ENCODE peak calls at places on chromosome 15, in four cellular contexts. Z, D, C and N are unnamed samples. For H3K36me3, the result is how much of the 10 kb centered on the place peaks cover.

GRCh38 chr15:93358171-93359036 is 269.4 kb upstream of the RGMA start:
- ATAC-seq in Z (no peak), D (no peak), C (no peak), N (no peak)

GRCh38 chr15:64635486-64635815 is 139.9 kb downstream of the RBPMS2 start:
- ATAC-seq in Z (peak), D (peak), C (peak), N (peak)

GRCh38 chr15:58274885-58275284 is 136.7 kb downstream of the AQP9 start:
- ATAC-seq in Z (no peak), D (no peak), C (no peak), N (no peak)

GRCh38 chr15:57962887-57963286 is 102.6 kb downstream of the ALDH1A2 start:
- ATAC-seq in Z (no peak), D (no peak), C (peak), N (no peak)

GRCh38 chr15:86570738-86571137 is 491.1 kb downstream of the AGBL1 start:
- ATAC-seq in Z (no peak), D (no peak), C (no peak), N (no peak)

GRCh38 chr15:65611888-65612615 is 1.1 kb upstream of the INTS14 start:
- ATAC-seq in Z (no peak), D (peak), C (no peak), N (no peak)

GRCh38 chr15:26891448-26891881 is 24.6 kb downstream of the GABRA5 start:
- ATAC-seq in Z (peak), D (peak), C (peak), N (peak)

GRCh38 chr15:78438595-78439285 is 724 bp downstream of the IREB2 start:
- ATAC-seq in Z (peak), D (peak), C (peak), N (no peak)

GRCh38 chr15:55475842-55476241 is 32.2 kb downstream of the DNAAF4 start:
- ATAC-seq in Z (no peak), D (no peak), C (peak), N (no peak)

GRCh38 chr15:51093865-51094605 is 671 bp downstream of the TNFAIP8L3 start:
- ATAC-seq in Z (peak), D (peak), C (no peak), N (peak)

DNA sequence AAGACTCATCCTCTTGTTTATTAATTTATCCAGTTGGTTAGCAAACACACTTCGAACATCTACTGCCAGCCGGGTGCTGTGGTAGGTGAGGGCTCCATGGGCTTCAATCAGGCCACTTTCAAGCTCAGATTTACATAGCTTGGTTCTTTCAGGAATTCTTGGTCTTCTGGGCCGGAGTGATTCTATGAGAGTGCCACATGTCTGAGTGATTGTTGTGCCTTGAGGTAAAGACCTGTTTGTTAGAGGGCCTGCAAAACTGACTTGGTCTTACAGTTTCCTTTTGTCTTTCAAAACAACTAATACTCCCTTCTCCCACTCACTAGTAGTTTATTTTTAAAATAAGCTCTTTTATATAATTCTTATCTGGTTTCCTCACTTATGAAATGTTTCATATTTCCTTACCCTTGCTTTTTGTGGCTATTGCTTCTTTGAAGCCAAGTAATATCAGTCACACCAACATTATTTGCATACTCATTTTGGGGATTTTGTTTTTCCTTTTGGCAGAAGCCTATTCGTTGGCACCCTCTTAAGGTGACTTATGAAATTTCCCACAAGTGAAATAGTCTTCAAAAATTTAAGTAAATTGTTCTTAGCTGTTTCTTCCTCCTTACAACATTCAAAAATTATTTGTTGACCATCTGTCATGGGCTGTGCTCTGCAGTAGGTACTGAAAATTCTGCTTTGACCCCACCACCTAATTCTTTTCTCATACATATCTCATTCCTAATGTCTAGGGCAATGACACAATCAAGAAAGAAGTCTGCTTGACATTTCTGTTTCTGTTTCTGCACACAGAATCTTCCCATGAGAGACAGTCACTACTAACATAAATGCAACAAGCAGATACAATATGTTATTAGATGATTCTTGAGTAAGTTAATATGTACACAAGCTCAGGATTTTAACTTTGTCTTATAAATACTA is 120.2 kb downstream of the LRRC28 start:
- ATAC-seq in Z (peak), D (no peak), C (peak), N (no peak)
- TF ChIP-seq CTCF in Z (no peak), D (no peak), C (peak), N (no peak)

DNA sequence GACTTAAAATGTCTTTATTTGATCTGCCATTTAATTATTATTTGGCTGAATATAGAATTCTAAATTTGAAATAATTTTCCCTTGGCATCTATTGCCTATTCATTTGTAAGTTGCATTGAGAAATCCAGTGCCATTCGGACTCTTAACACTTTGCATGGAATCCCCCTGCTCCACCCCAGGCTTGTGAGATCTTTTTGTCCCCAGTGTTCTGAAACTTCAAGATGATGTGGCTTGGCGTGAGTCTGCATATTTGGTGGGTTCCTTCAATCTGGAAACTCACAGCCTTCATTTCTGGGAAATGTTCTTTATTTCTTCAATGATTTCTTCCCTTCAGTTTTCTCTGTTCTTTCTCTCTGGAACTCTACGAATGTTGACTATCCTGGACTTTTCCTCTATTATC is 83.8 kb upstream of the BLM start:
- ATAC-seq in Z (no peak), D (no peak), C (no peak), N (no peak)
- H3K36me3 ChIP-seq in Z (half or more), D (under half), C (under half), N (under half)

GRCh38 chr15:62869116-62869515 is 173.4 kb upstream of the TPM1 start:
- ATAC-seq in Z (no peak), D (no peak), C (no peak), N (no peak)

GRCh38 chr15:62866366-62866765 is 176.2 kb upstream of the TPM1 start:
- ATAC-seq in Z (no peak), D (no peak), C (no peak), N (no peak)

GRCh38 chr15:62873203-62873602 is 169.3 kb upstream of the TPM1 start:
- ATAC-seq in Z (no peak), D (no peak), C (no peak), N (no peak)

GRCh38 chr15:62870216-62870615 is 172.3 kb upstream of the TPM1 start:
- ATAC-seq in Z (no peak), D (no peak), C (no peak), N (no peak)

DNA sequence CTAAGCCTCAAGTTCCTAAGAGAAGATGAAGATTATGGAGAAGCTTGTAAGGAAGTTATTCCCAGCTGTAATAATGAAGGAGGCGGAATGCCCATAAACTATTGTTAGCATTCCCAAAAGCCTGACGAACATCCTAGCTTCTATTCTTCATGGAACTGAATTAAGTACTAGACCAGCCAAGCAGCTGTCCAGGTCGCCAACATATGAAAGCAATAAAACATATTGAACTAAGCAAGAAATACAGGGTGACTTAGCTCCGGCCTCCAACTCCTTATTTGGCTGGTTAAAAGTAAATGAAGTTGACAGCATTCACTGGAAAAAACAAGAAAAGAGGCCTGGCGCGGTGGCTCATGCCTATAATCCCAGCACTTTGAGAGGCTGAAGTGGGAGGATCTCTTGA is 174.0 kb upstream of the TPM1 start:
- ATAC-seq in Z (no peak), D (no peak), C (no peak), N (no peak)
- TF ChIP-seq EP300 in Z (no peak), D (no peak), C (no peak), N (no peak)

DNA sequence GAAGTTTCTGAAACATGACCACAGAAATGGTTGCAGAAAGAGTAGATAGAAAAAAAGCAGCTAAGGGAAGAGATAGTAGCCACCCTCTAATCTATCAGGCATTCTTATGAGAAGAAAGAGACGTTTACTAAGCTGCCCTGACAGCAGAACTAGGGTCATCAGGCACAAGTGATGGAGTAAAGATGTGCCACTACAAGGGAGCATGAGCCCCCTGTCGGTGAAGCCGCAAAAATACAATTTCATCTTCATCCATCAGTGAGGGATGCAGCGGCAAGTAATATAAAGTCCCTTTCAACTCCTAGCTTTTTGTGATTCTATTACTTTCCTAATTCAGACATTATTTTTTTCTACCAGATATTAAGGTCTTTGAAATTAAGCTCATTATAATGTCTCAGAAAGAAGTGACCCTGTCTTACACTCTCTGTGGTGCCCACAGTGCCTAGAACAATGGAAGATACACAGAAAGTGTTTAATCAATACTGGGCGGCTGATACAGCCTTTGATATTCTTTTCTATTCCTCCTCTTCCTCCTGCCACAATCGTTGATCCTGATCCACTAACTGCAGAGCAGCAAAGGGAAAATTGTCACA is 651.6 kb downstream of the NTRK3 start:
- ATAC-seq in Z (no peak), D (no peak), C (no peak), N (no peak)
- TF ChIP-seq CTCF in Z (peak), D (peak), C (peak), N (no peak)

GRCh38 chr15:22933641-22934061 is 46.5 kb downstream of the CYFIP1 start:
- ATAC-seq in Z (no peak), D (no peak), C (no peak), N (no peak)

GRCh38 chr15:22941179-22941578 is 39.0 kb downstream of the CYFIP1 start:
- ATAC-seq in Z (no peak), D (no peak), C (no peak), N (no peak)

GRCh38 chr15:22939652-22940061 is 40.5 kb downstream of the CYFIP1 start:
- ATAC-seq in Z (peak), D (peak), C (no peak), N (peak)

GRCh38 chr15:22939051-22939450 is 41.1 kb downstream of the CYFIP1 start:
- ATAC-seq in Z (no peak), D (no peak), C (no peak), N (peak)

DNA sequence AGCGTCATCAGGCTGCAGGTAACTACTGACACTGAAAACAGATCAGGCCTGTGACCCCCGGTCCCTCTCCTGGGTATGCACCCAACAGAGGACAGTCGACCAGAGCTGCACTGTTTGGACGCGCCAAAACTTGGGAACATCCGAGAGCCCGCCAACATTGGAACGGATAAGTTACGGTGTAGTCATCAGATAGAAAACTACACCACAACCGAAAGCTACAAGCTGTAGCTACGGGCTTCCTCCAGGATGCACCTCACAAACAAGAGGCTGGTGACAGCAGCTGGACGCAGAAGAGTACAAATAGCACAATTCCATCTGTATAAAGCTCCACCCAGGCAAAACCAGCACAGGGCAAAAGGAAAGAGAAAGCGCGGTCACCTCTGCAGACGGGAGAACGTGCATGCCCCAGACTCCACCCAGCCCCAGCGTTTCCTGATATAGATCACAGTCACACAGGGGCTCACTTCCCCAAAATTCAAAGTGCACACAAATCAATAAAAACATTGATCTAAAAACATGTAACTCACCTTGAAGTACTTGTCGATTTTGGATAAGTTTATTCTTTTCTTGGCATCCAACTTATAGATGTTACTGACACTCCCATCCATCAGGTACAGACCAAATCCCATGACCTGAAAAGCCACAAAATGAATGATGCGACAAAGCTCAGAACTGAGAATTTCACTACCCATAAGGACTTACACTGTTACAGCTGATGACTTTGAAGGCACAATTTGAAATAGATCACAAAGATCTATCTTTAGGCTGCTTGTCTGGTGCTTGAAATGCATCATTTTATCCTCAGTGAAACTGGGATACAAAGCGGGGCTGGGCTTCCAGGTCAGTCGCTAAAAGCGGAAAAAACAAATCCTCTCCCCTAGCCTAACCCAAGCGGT is 43.3 kb downstream of the CYFIP1 start:
- ATAC-seq in Z (no peak), D (no peak), C (peak), N (no peak)
- H3K36me3 ChIP-seq in Z (half or more), D (under half), C (under half), N (half or more)

GRCh38 chr15:66831801-66832390 is 129.9 kb downstream of the SMAD6 start:
- ATAC-seq in Z (no peak), D (no peak), C (no peak), N (no peak)
- TF ChIP-seq EP300 in Z (no peak), D (no peak), C (no peak), N (no peak)